ENCODE peak calls at places on chromosomes 1 and 21, in six cellular contexts. E is effector memory CD8-positive, alpha-beta T cell; Y is iris pigment epithelial cell; N is AG08396; O is T47D; T is CD8-positive, alpha-beta T cell. D is an unnamed sample.

GRCh38 chr1:52825868-52826267 is 16.7 kb upstream of the ZYG11A start:
- DNase-seq in E (no peak), Y (peak), N (no peak), O (peak), T (no peak), D (no peak)

GRCh38 chr1:47325530-47325929 is 8.1 kb upstream of the CMPK1 start:
- DNase-seq in E (no peak), Y (peak), N (no peak), O (no peak), T (no peak), D (no peak)

GRCh38 chr1:216824511-216824910 is 101.3 kb upstream of the ESRRG start:
- DNase-seq in E (no peak), Y (no peak), N (no peak), O (no peak), T (no peak), D (no peak)

GRCh38 chr1:203338335-203339036 is 12.4 kb downstream of the FMOD start:
- DNase-seq in E (peak), Y (peak), N (peak), O (peak), T (peak), D (peak)

GRCh38 chr1:228379165-228379460 is 27.5 kb downstream of the TRIM11 start:
- DNase-seq in E (no peak), Y (peak), N (no peak), O (peak), T (no peak), D (no peak)

GRCh38 chr1:41482906-41483895 is 1.3 kb downstream of the EDN2 start:
- DNase-seq in E (no peak), Y (no peak), N (no peak), O (no peak), T (no peak), D (no peak)

GRCh38 chr1:54335396-54336056 is 70.7 kb downstream of the SSBP3 start:
- DNase-seq in E (no peak), Y (peak), N (peak), O (peak), T (no peak), D (no peak)

GRCh38 chr21:27112186-27112585 is 145.3 kb upstream of the ADAMTS5 start:
- DNase-seq in E (no peak), Y (no peak), N (no peak), O (no peak), T (no peak), D (no peak)

GRCh38 chr21:37461494-37461893 is 94.9 kb downstream of the DYRK1A start:
- DNase-seq in E (no peak), Y (peak), N (no peak), O (no peak), T (no peak), D (peak)

GRCh38 chr1:156118175-156118868 is 3.8 kb downstream of the LMNA start:
- DNase-seq in E (no peak), Y (no peak), N (no peak), O (peak), T (no peak), D (no peak)

GRCh38 chr1:17293681-17294415 is 14.1 kb upstream of the PADI4 start:
- DNase-seq in E (no peak), Y (no peak), N (no peak), O (no peak), T (no peak), D (no peak)

GRCh38 chr1:95948023-95948422 is 714.0 kb downstream of the RWDD3 start:
- DNase-seq in E (no peak), Y (no peak), N (no peak), O (no peak), T (no peak), D (no peak)

GRCh38 chr21:39616373-39616772 is 3.6 kb downstream of the B3GALT5 start:
- DNase-seq in E (no peak), Y (no peak), N (no peak), O (no peak), T (no peak), D (no peak)

GRCh38 chr1:84892657-84893618 is at the start of gene LPAR3:
- DNase-seq in E (no peak), Y (peak), N (peak), O (no peak), T (no peak), D (peak)

GRCh38 chr1:90114521-90115141 is 119.7 kb downstream of the ZNF326 start:
- DNase-seq in E (no peak), Y (peak), N (peak), O (peak), T (no peak), D (no peak)

GRCh38 chr1:192579319-192579738 is 3.8 kb downstream of the RGS1 start:
- DNase-seq in E (peak), Y (peak), N (no peak), O (peak), T (no peak), D (peak)

GRCh38 chr1:239011382-239011781 is 375.0 kb upstream of the CHRM3 start:
- DNase-seq in E (no peak), Y (no peak), N (no peak), O (no peak), T (no peak), D (no peak)

GRCh38 chr1:36696261-36696940 is 213.7 kb upstream of the CSF3R start:
- DNase-seq in E (no peak), Y (no peak), N (no peak), O (no peak), T (no peak), D (no peak)

GRCh38 chr1:160205974-160206369 is 788 bp downstream of the PEA15 start:
- DNase-seq in E (peak), Y (peak), N (peak), O (peak), T (no peak), D (peak)

GRCh38 chr1:72283204-72284083 is 1.1 kb upstream of the NEGR1 start:
- DNase-seq in E (no peak), Y (peak), N (peak), O (peak), T (no peak), D (peak)

GRCh38 chr1:94383966-94384408 is 34.2 kb upstream of the ABCD3 start:
- DNase-seq in E (no peak), Y (peak), N (peak), O (no peak), T (no peak), D (peak)

GRCh38 chr1:217482356-217483102 is 148.4 kb downstream of the GPATCH2 start:
- DNase-seq in E (no peak), Y (peak), N (peak), O (no peak), T (no peak), D (no peak)

GRCh38 chr1:35902671-35903070 is 19.7 kb downstream of the AGO1 start:
- DNase-seq in E (no peak), Y (no peak), N (no peak), O (no peak), T (no peak), D (no peak)

GRCh38 chr1:16905112-16905855 is 9.5 kb downstream of the RNU1-2 start:
- DNase-seq in E (no peak), Y (peak), N (peak), O (peak), T (no peak), D (no peak)

GRCh38 chr21:44867999-44868700 is 5.3 kb downstream of the PTTG1IP start:
- DNase-seq in E (no peak), Y (no peak), N (no peak), O (no peak), T (no peak), D (peak)

GRCh38 chr1:16924919-16925477 is 3.3 kb downstream of the CROCC start:
- DNase-seq in E (no peak), Y (no peak), N (no peak), O (no peak), T (no peak), D (no peak)